ENCODE peak calls at places on chromosome 16, in seven cellular contexts. B is substantia nigra, F is NCI-H524 treated with DMSO at 0.1 percent for 48 hours, Y is fibroblast of gingiva, U is NCI-H2029, L is hippocampal formation, G is activated gamma-delta T cell treated with Interleukin-2 at 50 U/mL for 16 hours. N is an unnamed sample.
A peak's percentile ranks its signal among the peaks of the same experiment; 100 is the strongest.

GRCh38 chr16:50272111-50272571 is 5.8 kb downstream of the ADCY7 start:
- DNase-seq in G (no peak), F (no peak), L (no peak), U (no peak), Y (no peak), B (no peak), N (no peak)

GRCh38 chr16:57606847-57607501 is 21.5 kb upstream of the ADGRG1 start:
- DNase-seq in B (no peak), L (no peak), Y (no peak), F (no peak), G (no peak), U (peak; percentile 9), N (no peak)

GRCh38 chr16:70610273-70611223 is 35.8 kb upstream of the IL34 start:
- DNase-seq in Y (no peak), F (no peak), L (no peak), B (no peak), U (no peak), G (no peak), N (no peak)

GRCh38 chr16:78005881-78006280 is 16.5 kb upstream of the CLEC3A start:
- DNase-seq in B (no peak), Y (no peak), L (no peak), F (no peak), G (peak; percentile 3), U (no peak), N (no peak)

GRCh38 chr16:64094170-64094960 is 1027.5 kb downstream of the CDH11 start:
- DNase-seq in F (no peak), U (no peak), G (no peak), L (no peak), B (no peak), Y (peak; percentile 41), N (no peak)

GRCh38 chr16:58128181-58128631 is 975 bp downstream of the CFAP20 start:
- DNase-seq in U (no peak), Y (peak; percentile 59), L (peak; percentile 18), B (no peak), G (no peak), F (no peak), N (no peak)

GRCh38 chr16:8866118-8866883 is 2.5 kb downstream of the CARHSP1 start:
- DNase-seq in U (no peak), G (no peak), B (peak; percentile 61), Y (no peak), L (peak; percentile 51), F (no peak), N (no peak)

GRCh38 chr16:67447508-67448076 is 16.7 kb downstream of the HSD11B2 start:
- DNase-seq in B (peak; percentile 30), L (no peak), U (no peak), Y (no peak), G (peak; percentile 30), F (no peak), N (peak; percentile 48)

GRCh38 chr16:20001856-20002707 is 71.6 kb downstream of the GPR139 start:
- DNase-seq in B (no peak), G (no peak), Y (no peak), L (no peak), F (no peak), U (no peak), N (no peak)

GRCh38 chr16:69111216-69111615 is 5.8 kb downstream of the HAS3 start:
- DNase-seq in B (no peak), Y (no peak), F (no peak), L (no peak), U (no peak), G (no peak), N (no peak)

GRCh38 chr16:14193316-14193871 is 122.3 kb downstream of the MRTFB start:
- DNase-seq in B (no peak), G (peak; percentile 5), U (peak; percentile 87), F (no peak), Y (no peak), L (no peak), N (no peak)

GRCh38 chr16:24336491-24336890 is 80.4 kb downstream of the CACNG3 start:
- DNase-seq in F (no peak), Y (no peak), L (no peak), B (no peak), G (no peak), U (no peak), N (no peak)

GRCh38 chr16:77450790-77451487 is 16.1 kb upstream of the ADAMTS18 start:
- DNase-seq in L (no peak), G (no peak), B (no peak), U (peak; percentile 92), Y (no peak), F (no peak), N (no peak)

GRCh38 chr16:73124097-73124652 is 76.2 kb upstream of the ZFHX3 start:
- DNase-seq in L (no peak), Y (no peak), F (no peak), B (no peak), G (no peak), U (no peak), N (no peak)

GRCh38 chr16:56258508-56259424 is 67.5 kb downstream of the GNAO1 start:
- DNase-seq in B (peak; percentile 42), Y (no peak), G (no peak), L (peak; percentile 79), U (peak; percentile 16), F (no peak), N (no peak)

GRCh38 chr16:23679274-23679985 is 741 bp downstream of the PLK1 start:
- DNase-seq in F (no peak), B (no peak), U (peak; percentile 10), L (no peak), Y (no peak), G (no peak), N (peak; percentile 50)

GRCh38 chr16:76309639-76310335 is 32.6 kb downstream of the CNTNAP4 start:
- DNase-seq in L (no peak), Y (no peak), B (no peak), G (no peak), U (no peak), F (no peak), N (no peak)

GRCh38 chr16:89201467-89202377 is 1.4 kb upstream of the SLC22A31 start:
- DNase-seq in Y (peak; percentile 30), U (peak; percentile 52), L (no peak), F (no peak), B (no peak), G (peak; percentile 71), N (peak; percentile 77)

GRCh38 chr16:85767569-85767968 is 16.7 kb upstream of the C16orf74 start:
- DNase-seq in U (no peak), B (no peak), G (no peak), F (no peak), L (no peak), Y (peak; percentile 83), N (peak; percentile 95)

GRCh38 chr16:5633845-5634440 is 536.3 kb upstream of the EEF2KMT start:
- DNase-seq in Y (no peak), U (peak; percentile 17), G (no peak), B (no peak), F (no peak), L (no peak), N (peak; percentile 20)

GRCh38 chr16:4435668-4436067 is 10.0 kb downstream of the DNAJA3 start:
- DNase-seq in G (no peak), Y (no peak), F (no peak), U (no peak), L (no peak), B (no peak), N (no peak)

GRCh38 chr16:77555781-77556180 is 120.9 kb upstream of the ADAMTS18 start:
- DNase-seq in L (no peak), U (no peak), G (no peak), F (no peak), Y (peak; percentile 21), B (no peak), N (no peak)

GRCh38 chr16:53087101-53087500 is 32.3 kb downstream of the CHD9 start:
- DNase-seq in B (no peak), U (peak; percentile 4), L (no peak), F (peak; percentile 90), G (no peak), Y (peak; percentile 40), N (no peak)

GRCh38 chr16:87541004-87541881 is 48.4 kb upstream of the ZCCHC14 start:
- DNase-seq in G (no peak), B (no peak), U (no peak), Y (peak; percentile 45), L (no peak), F (no peak), N (no peak)

GRCh38 chr16:77402118-77402517 is 32.7 kb downstream of the ADAMTS18 start:
- DNase-seq in L (no peak), G (no peak), Y (no peak), F (no peak), B (no peak), U (no peak), N (no peak)

GRCh38 chr16:13307255-13307654 is 405.9 kb downstream of the SHISA9 start:
- DNase-seq in U (no peak), Y (peak; percentile 2), L (no peak), F (no peak), B (no peak), G (no peak), N (no peak)

GRCh38 chr16:88789593-88789992 is 4.6 kb upstream of the PIEZO1 start:
- DNase-seq in B (no peak), Y (no peak), L (no peak), F (no peak), G (no peak), U (no peak), N (no peak)

GRCh38 chr16:4215106-4215505 is 26.8 kb downstream of the SRL start:
- DNase-seq in B (no peak), G (no peak), U (no peak), Y (no peak), L (no peak), F (no peak), N (no peak)

GRCh38 chr16:55444754-55445485 is 34.1 kb upstream of the MMP2 start:
- DNase-seq in U (no peak), Y (no peak), F (no peak), L (peak; percentile 31), B (no peak), G (no peak), N (no peak)

GRCh38 chr16:83837566-83837965 is 29.8 kb downstream of the HSBP1 start:
- DNase-seq in L (no peak), Y (no peak), F (no peak), B (no peak), G (no peak), U (no peak), N (no peak)